ENCODE peak calls at places on chromosome 11, in eight cellular contexts. V is neural progenitor cell; J is CD8-positive, alpha-beta memory T cell; A is testis; D is lower lobe of right lung; M is tibial artery; T is cardiac muscle cell; X is caudate nucleus. G is an unnamed sample.

GRCh38 chr11:76251223-76251575 is 44.9 kb upstream of the WNT11 start:
- DNase-seq in V (no peak), J (no peak), A (no peak), D (no peak), M (no peak), T (no peak), X (no peak), G (no peak)

GRCh38 chr11:45578286-45578685 is 87.1 kb downstream of the CHST1 start:
- DNase-seq in V (no peak), J (no peak), A (no peak), D (no peak), M (no peak), T (no peak), X (no peak), G (no peak)

GRCh38 chr11:23206736-23207336 is 346.6 kb upstream of the CCDC179 start:
- DNase-seq in V (no peak), J (no peak), A (no peak), D (no peak), M (no peak), T (peak), X (no peak), G (no peak)

GRCh38 chr11:109865558-109866186 is 227.5 kb upstream of the ZC3H12C start:
- DNase-seq in V (no peak), J (no peak), A (peak), D (no peak), M (no peak), T (no peak), X (peak), G (no peak)

GRCh38 chr11:38839076-38839475 is 2241.0 kb upstream of the RAG2 start:
- DNase-seq in V (no peak), J (no peak), A (no peak), D (no peak), M (no peak), T (no peak), X (no peak), G (no peak)

GRCh38 chr11:12752868-12753267 is 78.6 kb downstream of the TEAD1 start:
- DNase-seq in V (no peak), J (no peak), A (no peak), D (no peak), M (no peak), T (no peak), X (no peak), G (no peak)

GRCh38 chr11:85946221-85946620 is 91.0 kb downstream of the CCDC83 start:
- DNase-seq in V (no peak), J (no peak), A (no peak), D (no peak), M (no peak), T (peak), X (no peak), G (no peak)

GRCh38 chr11:85913486-85913885 is 58.3 kb downstream of the CCDC83 start:
- DNase-seq in V (no peak), J (no peak), A (no peak), D (no peak), M (no peak), T (peak), X (no peak), G (no peak)

GRCh38 chr11:100883860-100884259 is 196.8 kb downstream of the ARHGAP42 start:
- DNase-seq in V (no peak), J (no peak), A (no peak), D (no peak), M (no peak), T (no peak), X (no peak), G (no peak)

GRCh38 chr11:92601048-92601447 is 368.4 kb upstream of the MTNR1B start:
- DNase-seq in V (no peak), J (no peak), A (no peak), D (no peak), M (no peak), T (no peak), X (no peak), G (no peak)

GRCh38 chr11:112834277-112834755 is 126.9 kb upstream of the NCAM1 start:
- DNase-seq in V (no peak), J (no peak), A (peak), D (no peak), M (no peak), T (no peak), X (peak), G (no peak)

GRCh38 chr11:125001849-125002248 is 47.8 kb downstream of the CCDC15 start:
- DNase-seq in V (no peak), J (no peak), A (no peak), D (no peak), M (no peak), T (no peak), X (no peak), G (no peak)

GRCh38 chr11:106424111-106424510 is 346.6 kb downstream of the AASDHPPT start:
- DNase-seq in V (no peak), J (no peak), A (no peak), D (no peak), M (no peak), T (peak), X (no peak), G (peak)

GRCh38 chr11:6547177-6547576 is 50.1 kb downstream of the DNHD1 start:
- DNase-seq in V (no peak), J (no peak), A (no peak), D (no peak), M (no peak), T (no peak), X (no peak), G (no peak)

GRCh38 chr11:118529584-118530175 is 1.3 kb upstream of the TMEM25 start:
- DNase-seq in V (peak), J (no peak), A (peak), D (no peak), M (no peak), T (no peak), X (no peak), G (no peak)

GRCh38 chr11:118156531-118157185 is 4.0 kb upstream of the SCN4B start:
- DNase-seq in V (peak), J (peak), A (no peak), D (no peak), M (no peak), T (no peak), X (peak), G (no peak)

GRCh38 chr11:130216591-130217132 is 57.1 kb downstream of the ST14 start:
- DNase-seq in V (no peak), J (no peak), A (peak), D (peak), M (no peak), T (no peak), X (no peak), G (peak)

GRCh38 chr11:1650918-1651262 is 21.3 kb downstream of the KRTAP5-5 start:
- DNase-seq in V (no peak), J (no peak), A (no peak), D (no peak), M (peak), T (no peak), X (no peak), G (no peak)

GRCh38 chr11:112537846-112538330 is 277.2 kb upstream of the PLET1 start:
- DNase-seq in V (no peak), J (no peak), A (no peak), D (no peak), M (no peak), T (peak), X (no peak), G (no peak)

GRCh38 chr11:74179234-74180126 is 8.4 kb downstream of the PPME1 start:
- DNase-seq in V (no peak), J (no peak), A (no peak), D (no peak), M (no peak), T (no peak), X (no peak), G (no peak)

GRCh38 chr11:117520201-117520600 is 192.5 kb downstream of the CEP164 start:
- DNase-seq in V (no peak), J (no peak), A (peak), D (no peak), M (no peak), T (peak), X (no peak), G (no peak)

GRCh38 chr11:73866586-73866996 is 10.1 kb downstream of the COA4 start:
- DNase-seq in V (no peak), J (no peak), A (no peak), D (no peak), M (no peak), T (peak), X (no peak), G (no peak)

GRCh38 chr11:6614446-6614845 is 2.4 kb upstream of the TAF10 start:
- DNase-seq in V (no peak), J (no peak), A (no peak), D (no peak), M (no peak), T (no peak), X (no peak), G (no peak)

GRCh38 chr11:94623120-94623735 is 56.1 kb downstream of the PIWIL4 start:
- DNase-seq in V (peak), J (no peak), A (peak), D (no peak), M (no peak), T (peak), X (no peak), G (no peak)

GRCh38 chr11:67613960-67614715 is 7.4 kb downstream of the NDUFV1 start:
- DNase-seq in V (peak), J (peak), A (no peak), D (peak), M (no peak), T (peak), X (no peak), G (peak)

GRCh38 chr11:19711911-19712280 is 741 bp upstream of the NAV2 start:
- DNase-seq in V (peak), J (no peak), A (no peak), D (peak), M (no peak), T (no peak), X (no peak), G (no peak)

GRCh38 chr11:33500865-33501479 is 199.7 kb downstream of the C11orf91 start:
- DNase-seq in V (peak), J (no peak), A (peak), D (no peak), M (no peak), T (peak), X (no peak), G (no peak)

GRCh38 chr11:14422814-14423182 is 63.8 kb upstream of the RRAS2 start:
- DNase-seq in V (no peak), J (no peak), A (no peak), D (no peak), M (no peak), T (no peak), X (no peak), G (no peak)

GRCh38 chr11:12187399-12187798 is 77.0 kb downstream of the MICAL2 start:
- DNase-seq in V (peak), J (no peak), A (no peak), D (no peak), M (no peak), T (peak), X (no peak), G (no peak)

GRCh38 chr11:57432714-57433163 is 5.8 kb upstream of the SLC43A3 start:
- DNase-seq in V (no peak), J (no peak), A (peak), D (peak), M (no peak), T (peak), X (no peak), G (no peak)

GRCh38 chr11:88434333-88434976 is 96.9 kb upstream of the CTSC start:
- DNase-seq in V (no peak), J (no peak), A (no peak), D (no peak), M (no peak), T (no peak), X (no peak), G (no peak)

GRCh38 chr11:1402776-1403620 is 13.3 kb downstream of the BRSK2 start:
- DNase-seq in V (no peak), J (no peak), A (no peak), D (no peak), M (no peak), T (no peak), X (no peak), G (no peak)

GRCh38 chr11:127521413-127521812 is 520.8 kb upstream of the KIRREL3 start:
- DNase-seq in V (no peak), J (no peak), A (no peak), D (no peak), M (no peak), T (no peak), X (no peak), G (no peak)

GRCh38 chr11:35655856-35656255 is 6.7 kb upstream of the TRIM44 start:
- DNase-seq in V (no peak), J (no peak), A (no peak), D (no peak), M (no peak), T (no peak), X (no peak), G (no peak)

DNA sequence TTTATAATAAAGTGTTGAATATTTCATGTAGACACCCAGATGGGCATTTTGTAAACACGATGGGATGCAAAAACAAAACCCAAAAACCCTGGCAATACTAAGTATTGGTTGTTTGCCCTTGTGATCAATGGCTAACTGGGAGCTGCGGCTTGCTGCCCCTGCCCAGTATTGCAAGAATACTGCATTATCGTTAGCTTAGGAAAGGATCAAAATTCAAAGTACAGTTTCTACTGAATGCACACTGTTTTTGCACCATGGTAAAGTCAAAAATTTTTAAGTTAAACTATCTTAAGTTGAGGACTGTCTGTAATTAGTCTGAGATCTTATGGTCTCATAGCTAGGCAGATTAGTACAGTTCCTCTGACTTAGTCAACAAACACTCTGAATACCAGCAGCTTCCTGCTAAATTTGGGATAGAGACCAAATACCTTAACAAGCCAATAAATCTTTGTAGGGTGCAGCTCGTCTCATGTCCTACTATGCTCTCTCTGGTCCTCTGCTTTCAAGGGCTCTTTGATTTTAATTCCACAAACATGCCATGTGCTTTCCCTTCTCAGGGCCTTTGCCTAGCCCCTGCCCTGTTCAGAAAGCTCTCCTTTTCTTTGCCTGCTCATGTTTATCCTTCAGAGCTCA is 4.0 kb downstream of the CCDC90B start:
- DNase-seq in V (no peak), J (no peak), A (no peak), D (no peak), M (no peak), T (no peak), X (no peak), G (no peak)
- H3K27ac ChIP-seq in V (no peak), J (no peak), A (no peak), D (no peak), M (no peak), T (no peak), X (no peak), G (no peak)

DNA sequence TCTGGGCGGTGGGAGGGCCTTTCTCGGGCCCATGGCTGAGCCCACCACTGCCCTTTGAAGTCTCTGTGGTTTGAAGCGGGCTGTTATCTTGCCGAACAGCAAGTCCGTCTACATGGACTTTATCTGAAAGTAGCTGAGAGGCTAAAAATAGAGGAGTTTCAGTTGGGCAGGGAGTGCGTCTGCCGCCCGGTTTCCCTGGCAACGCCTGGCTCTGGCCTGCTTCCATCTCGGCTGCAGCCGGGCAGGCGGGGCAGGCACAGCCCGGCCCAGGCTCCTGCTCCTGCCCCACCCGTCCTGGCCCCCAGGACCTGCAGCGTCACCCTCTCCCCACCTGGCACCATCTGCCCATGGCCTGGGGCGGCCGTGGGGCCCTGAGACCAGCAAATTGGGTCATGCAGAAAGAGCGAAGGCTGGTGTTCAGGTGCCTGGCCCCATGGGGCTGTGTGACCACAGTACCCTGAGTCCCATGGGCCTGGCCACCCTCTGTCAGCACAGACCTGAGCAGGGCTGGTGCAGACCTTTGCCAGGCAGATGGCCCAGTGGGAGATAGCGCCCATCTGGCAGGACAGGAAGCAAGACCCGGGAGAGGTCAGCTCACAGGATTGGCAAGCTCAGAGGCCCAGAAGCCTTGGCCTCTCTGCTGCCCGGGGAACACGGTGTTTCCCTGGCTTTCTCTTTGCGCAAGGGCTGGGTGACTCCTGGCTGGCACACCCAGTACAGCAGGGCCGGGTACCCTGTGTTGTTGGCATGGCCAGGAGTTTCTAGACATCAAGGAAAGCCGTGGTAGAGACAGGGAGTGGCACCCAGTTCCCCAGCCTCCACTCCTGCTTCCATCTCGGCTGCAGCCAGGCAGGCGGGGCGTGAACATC is 79.1 kb upstream of the KCNQ1OT1 start:
- DNase-seq in V (no peak), J (no peak), A (peak), D (peak), M (peak), T (peak), X (peak), G (peak)
- H3K27ac ChIP-seq in V (no peak), J (peak), A (peak), D (peak), M (peak), T (peak), X (peak), G (peak)

GRCh38 chr11:102360681-102361080 is 13.7 kb downstream of the BIRC2 start:
- DNase-seq in V (no peak), J (no peak), A (no peak), D (no peak), M (no peak), T (no peak), X (no peak), G (no peak)

GRCh38 chr11:102361100-102362021 is 14.3 kb downstream of the BIRC2 start:
- DNase-seq in V (no peak), J (no peak), A (no peak), D (no peak), M (no peak), T (no peak), X (no peak), G (no peak)

GRCh38 chr11:102364991-102365390 is 18.0 kb downstream of the BIRC2 start:
- DNase-seq in V (no peak), J (no peak), A (no peak), D (no peak), M (no peak), T (no peak), X (no peak), G (no peak)

GRCh38 chr11:102357116-102357515 is 10.1 kb downstream of the BIRC2 start:
- DNase-seq in V (no peak), J (no peak), A (no peak), D (no peak), M (no peak), T (no peak), X (no peak), G (no peak)

DNA sequence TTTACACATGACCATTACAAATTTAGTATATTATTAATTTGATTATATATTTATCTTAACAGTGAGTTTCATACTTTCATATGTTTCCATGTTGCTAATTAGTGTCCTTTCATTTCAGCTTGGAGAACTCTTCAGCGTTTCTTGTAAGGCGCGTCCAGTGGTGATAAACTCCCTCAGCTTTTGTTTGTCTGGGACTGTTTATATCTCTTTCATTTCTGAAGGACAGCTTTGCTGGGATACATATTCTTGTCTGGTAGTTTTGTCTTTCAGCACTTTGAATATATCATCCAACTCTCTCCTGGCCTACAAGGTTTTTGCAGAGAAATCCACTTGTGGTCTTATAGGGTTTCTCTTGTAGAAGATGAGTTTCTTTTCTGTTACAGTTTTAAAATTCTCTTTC is 12.4 kb downstream of the BIRC2 start:
- DNase-seq in V (no peak), J (no peak), A (no peak), D (no peak), M (no peak), T (no peak), X (no peak), G (no peak)
- H3K27ac ChIP-seq in V (no peak), J (no peak), A (no peak), D (no peak), M (no peak), T (no peak), X (no peak), G (no peak)

DNA sequence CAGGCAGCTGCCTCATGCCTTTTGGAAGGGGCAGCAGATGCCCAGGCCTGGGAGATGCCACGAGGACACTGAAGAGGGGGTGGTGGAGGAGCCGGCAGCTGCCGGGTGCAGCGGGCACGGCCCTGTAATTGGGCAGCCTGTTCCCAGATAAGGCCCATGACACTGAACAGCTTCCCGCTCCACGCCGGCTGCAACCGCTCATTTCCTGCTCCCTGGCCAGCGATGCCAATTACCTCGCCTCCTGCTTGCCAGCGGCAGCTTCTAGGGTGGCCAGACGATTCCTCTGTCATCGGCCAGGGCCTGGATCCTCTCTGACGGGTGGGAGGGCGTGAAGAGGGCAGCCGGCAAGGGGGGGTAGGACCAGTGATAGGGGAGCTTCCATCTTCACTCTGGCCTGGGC is 22.8 kb downstream of the FLRT1 start:
- DNase-seq in V (no peak), J (no peak), A (peak), D (no peak), M (no peak), T (peak), X (no peak), G (no peak)
- H3K27ac ChIP-seq in V (no peak), J (no peak), A (no peak), D (no peak), M (no peak), T (no peak), X (peak), G (no peak)